ENCODE peak calls at places on chromosomes 6 and 20, in six cellular contexts. One of them, this sample, is unnamed.

GRCh38 chr6:13413906-13414555 is 73.4 kb downstream of the GFOD1 start:
- DNase-seq in H1: no peak
- DNase-seq in IMR-90: peak
- DNase-seq in mesendoderm: no peak
- DNase-seq in H9: no peak
- DNase-seq in mesenchymal stem cell: no peak
- DNase-seq in this sample: no peak

GRCh38 chr6:83126223-83126622 is 58.8 kb downstream of the DOP1A start:
- DNase-seq in H1: no peak
- DNase-seq in IMR-90: no peak
- DNase-seq in mesendoderm: no peak
- DNase-seq in H9: peak
- DNase-seq in mesenchymal stem cell: no peak
- DNase-seq in this sample: no peak

GRCh38 chr6:36725581-36725980 is 28.0 kb downstream of the RAB44 start:
- DNase-seq in H1: no peak
- DNase-seq in IMR-90: no peak
- DNase-seq in mesendoderm: no peak
- DNase-seq in H9: no peak
- DNase-seq in mesenchymal stem cell: no peak
- DNase-seq in this sample: no peak

GRCh38 chr20:35615667-35616464 is at the start of gene SPAG4:
- DNase-seq in H1: peak
- DNase-seq in IMR-90: peak
- DNase-seq in mesendoderm: peak
- DNase-seq in H9: peak
- DNase-seq in mesenchymal stem cell: peak
- DNase-seq in this sample: peak

GRCh38 chr6:113442040-113442439 is 415.1 kb upstream of the MARCKS start:
- DNase-seq in H1: no peak
- DNase-seq in IMR-90: no peak
- DNase-seq in mesendoderm: no peak
- DNase-seq in H9: no peak
- DNase-seq in mesenchymal stem cell: no peak
- DNase-seq in this sample: no peak

GRCh38 chr6:135161996-135162395 is 19.1 kb upstream of the MYB start:
- DNase-seq in H1: no peak
- DNase-seq in IMR-90: no peak
- DNase-seq in mesendoderm: no peak
- DNase-seq in H9: no peak
- DNase-seq in mesenchymal stem cell: no peak
- DNase-seq in this sample: no peak

GRCh38 chr6:225121-225721 is 67.1 kb upstream of the DUSP22 start:
- DNase-seq in H1: no peak
- DNase-seq in IMR-90: no peak
- DNase-seq in mesendoderm: no peak
- DNase-seq in H9: no peak
- DNase-seq in mesenchymal stem cell: no peak
- DNase-seq in this sample: no peak

GRCh38 chr20:47358672-47359532 is 2.4 kb upstream of the ZMYND8 start:
- DNase-seq in H1: no peak
- DNase-seq in IMR-90: peak
- DNase-seq in mesendoderm: peak
- DNase-seq in H9: peak
- DNase-seq in mesenchymal stem cell: peak
- DNase-seq in this sample: no peak

GRCh38 chr6:82889117-82889516 is 176.5 kb downstream of the UBE3D start:
- DNase-seq in H1: no peak
- DNase-seq in IMR-90: no peak
- DNase-seq in mesendoderm: no peak
- DNase-seq in H9: no peak
- DNase-seq in mesenchymal stem cell: no peak
- DNase-seq in this sample: no peak

GRCh38 chr20:19712737-19713260 is 45.3 kb upstream of the RIN2 start:
- DNase-seq in H1: no peak
- DNase-seq in IMR-90: peak
- DNase-seq in mesendoderm: no peak
- DNase-seq in H9: no peak
- DNase-seq in mesenchymal stem cell: no peak
- DNase-seq in this sample: no peak

GRCh38 chr6:16585805-16586204 is 175.5 kb downstream of the ATXN1 start:
- DNase-seq in H1: no peak
- DNase-seq in IMR-90: no peak
- DNase-seq in mesendoderm: no peak
- DNase-seq in H9: no peak
- DNase-seq in mesenchymal stem cell: no peak
- DNase-seq in this sample: no peak

GRCh38 chr6:87407896-87408720 is at the start of gene CFAP206:
- DNase-seq in H1: peak
- DNase-seq in IMR-90: peak
- DNase-seq in mesendoderm: peak
- DNase-seq in H9: peak
- DNase-seq in mesenchymal stem cell: peak
- DNase-seq in this sample: peak

GRCh38 chr20:43910564-43910963 is 4.1 kb upstream of the TOX2 start:
- DNase-seq in H1: no peak
- DNase-seq in IMR-90: no peak
- DNase-seq in mesendoderm: no peak
- DNase-seq in H9: no peak
- DNase-seq in mesenchymal stem cell: no peak
- DNase-seq in this sample: no peak

GRCh38 chr6:131958095-131958494 is 6.9 kb upstream of the CCN2 start:
- DNase-seq in H1: no peak
- DNase-seq in IMR-90: no peak
- DNase-seq in mesendoderm: no peak
- DNase-seq in H9: no peak
- DNase-seq in mesenchymal stem cell: no peak
- DNase-seq in this sample: no peak

GRCh38 chr20:50110141-50111047 is 2.6 kb downstream of the UBE2V1 start:
- DNase-seq in H1: no peak
- DNase-seq in IMR-90: no peak
- DNase-seq in mesendoderm: peak
- DNase-seq in H9: no peak
- DNase-seq in mesenchymal stem cell: peak
- DNase-seq in this sample: no peak

GRCh38 chr6:77463308-77463880 is at the start of gene HTR1B:
- DNase-seq in H1: peak
- DNase-seq in IMR-90: peak
- DNase-seq in mesendoderm: peak
- DNase-seq in H9: peak
- DNase-seq in mesenchymal stem cell: peak
- DNase-seq in this sample: peak

GRCh38 chr20:1242530-1242929 is 16.7 kb downstream of the RAD21L1 start:
- DNase-seq in H1: no peak
- DNase-seq in IMR-90: peak
- DNase-seq in mesendoderm: no peak
- DNase-seq in H9: no peak
- DNase-seq in mesenchymal stem cell: peak
- DNase-seq in this sample: no peak

GRCh38 chr6:19804362-19805145 is 32.6 kb upstream of the ID4 start:
- DNase-seq in H1: peak
- DNase-seq in IMR-90: peak
- DNase-seq in mesendoderm: peak
- DNase-seq in H9: peak
- DNase-seq in mesenchymal stem cell: peak
- DNase-seq in this sample: peak

GRCh38 chr20:11769825-11770224 is 147.9 kb upstream of the BTBD3 start:
- DNase-seq in H1: no peak
- DNase-seq in IMR-90: no peak
- DNase-seq in mesendoderm: no peak
- DNase-seq in H9: no peak
- DNase-seq in mesenchymal stem cell: no peak
- DNase-seq in this sample: no peak

GRCh38 chr6:35077713-35078105 is 63.4 kb downstream of the TCP11 start:
- DNase-seq in H1: no peak
- DNase-seq in IMR-90: no peak
- DNase-seq in mesendoderm: no peak
- DNase-seq in H9: no peak
- DNase-seq in mesenchymal stem cell: no peak
- DNase-seq in this sample: no peak

GRCh38 chr6:56353860-56354259 is 106.5 kb upstream of the COL21A1 start:
- DNase-seq in H1: no peak
- DNase-seq in IMR-90: no peak
- DNase-seq in mesendoderm: no peak
- DNase-seq in H9: no peak
- DNase-seq in mesenchymal stem cell: no peak
- DNase-seq in this sample: no peak

GRCh38 chr6:10409160-10409765 is 5.6 kb downstream of the TFAP2A start:
- DNase-seq in H1: no peak
- DNase-seq in IMR-90: no peak
- DNase-seq in mesendoderm: peak
- DNase-seq in H9: no peak
- DNase-seq in mesenchymal stem cell: no peak
- DNase-seq in this sample: no peak

GRCh38 chr20:41002842-41003142 is 25.8 kb upstream of the TOP1 start:
- DNase-seq in H1: no peak
- DNase-seq in IMR-90: no peak
- DNase-seq in mesendoderm: no peak
- DNase-seq in H9: no peak
- DNase-seq in mesenchymal stem cell: no peak
- DNase-seq in this sample: no peak
- H2BK15ac ChIP-seq in H1: no peak
- H2BK15ac ChIP-seq in IMR-90: peak
- H2BK15ac ChIP-seq in mesendoderm: no peak
- H2BK15ac ChIP-seq in H9: no peak
- H2BK15ac ChIP-seq in mesenchymal stem cell: no peak
- H2BK15ac ChIP-seq in this sample: no peak

GRCh38 chr20:40781340-40781916 is 92.4 kb upstream of the MAFB start:
- DNase-seq in H1: no peak
- DNase-seq in IMR-90: no peak
- DNase-seq in mesendoderm: no peak
- DNase-seq in H9: no peak
- DNase-seq in mesenchymal stem cell: no peak
- DNase-seq in this sample: no peak

GRCh38 chr20:40781979-40782378 is 92.9 kb upstream of the MAFB start:
- DNase-seq in H1: no peak
- DNase-seq in IMR-90: no peak
- DNase-seq in mesendoderm: no peak
- DNase-seq in H9: no peak
- DNase-seq in mesenchymal stem cell: no peak
- DNase-seq in this sample: no peak

GRCh38 chr20:40787922-40788321 is 98.9 kb upstream of the MAFB start:
- DNase-seq in H1: no peak
- DNase-seq in IMR-90: no peak
- DNase-seq in mesendoderm: no peak
- DNase-seq in H9: no peak
- DNase-seq in mesenchymal stem cell: no peak
- DNase-seq in this sample: no peak

DNA sequence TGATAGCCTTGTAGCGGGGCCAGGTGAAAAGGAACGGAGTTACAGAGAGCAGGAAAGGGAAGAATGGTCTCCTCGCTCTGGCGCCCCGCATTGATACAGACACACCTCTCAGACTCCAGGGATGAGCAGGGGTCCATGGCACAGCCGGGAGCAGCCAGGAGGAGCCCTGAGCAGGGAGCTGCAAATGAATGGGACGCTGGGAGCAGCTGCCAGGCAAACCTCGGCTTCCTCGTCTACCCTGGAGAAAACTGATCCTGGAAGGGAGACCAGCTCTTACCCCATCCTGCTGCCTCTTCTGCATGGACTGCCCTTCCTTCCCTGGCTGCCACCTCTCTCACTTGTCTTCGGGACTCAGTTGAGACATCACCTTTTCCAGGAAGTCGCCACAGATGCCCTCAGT is 97.3 kb upstream of the MAFB start:
- DNase-seq in H1: no peak
- DNase-seq in IMR-90: no peak
- DNase-seq in mesendoderm: no peak
- DNase-seq in H9: peak
- DNase-seq in mesenchymal stem cell: no peak
- DNase-seq in this sample: no peak
- H3K18ac ChIP-seq in H1: no peak
- H3K18ac ChIP-seq in IMR-90: no peak
- H3K18ac ChIP-seq in mesendoderm: no peak
- H3K18ac ChIP-seq in H9: no peak
- H3K18ac ChIP-seq in mesenchymal stem cell: no peak
- H3K18ac ChIP-seq in this sample: peak

DNA sequence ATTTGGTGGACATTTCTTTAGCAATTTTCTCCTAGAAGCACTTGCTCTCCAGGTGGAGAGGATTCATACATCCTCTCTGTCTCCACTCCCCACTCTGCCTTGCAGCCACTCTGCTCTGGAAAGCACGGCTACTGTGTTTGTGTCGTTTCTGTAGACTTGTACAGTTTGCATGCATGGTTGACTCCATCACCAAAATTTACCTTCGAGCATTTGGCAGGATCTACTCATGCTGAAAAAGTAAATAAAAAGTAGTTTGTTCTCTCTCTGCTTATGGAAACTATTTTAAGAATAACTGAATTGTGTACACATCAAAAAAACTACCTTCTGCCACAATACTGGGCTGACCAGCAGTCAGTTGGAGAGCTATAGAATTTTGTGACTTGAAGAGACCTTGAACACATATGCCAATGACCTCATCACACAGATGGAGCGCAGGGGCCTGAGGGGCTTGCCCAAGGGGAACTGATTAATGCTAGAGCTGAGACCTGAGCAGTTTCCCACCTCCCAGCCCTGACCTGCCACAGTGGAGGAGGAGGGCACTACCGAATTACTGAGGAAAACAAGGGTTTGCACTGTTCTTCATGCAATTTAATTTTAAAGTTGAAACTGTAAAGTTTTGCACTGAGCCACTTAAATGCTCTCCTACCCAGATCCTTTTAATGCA is 33.7 kb upstream of the FOXQ1 start:
- DNase-seq in H1: no peak
- DNase-seq in IMR-90: no peak
- DNase-seq in mesendoderm: no peak
- DNase-seq in H9: no peak
- DNase-seq in mesenchymal stem cell: no peak
- DNase-seq in this sample: no peak
- H2BK15ac ChIP-seq in H1: no peak
- H2BK15ac ChIP-seq in IMR-90: no peak
- H2BK15ac ChIP-seq in mesendoderm: no peak
- H2BK15ac ChIP-seq in H9: no peak
- H2BK15ac ChIP-seq in mesenchymal stem cell: no peak
- H2BK15ac ChIP-seq in this sample: no peak

DNA sequence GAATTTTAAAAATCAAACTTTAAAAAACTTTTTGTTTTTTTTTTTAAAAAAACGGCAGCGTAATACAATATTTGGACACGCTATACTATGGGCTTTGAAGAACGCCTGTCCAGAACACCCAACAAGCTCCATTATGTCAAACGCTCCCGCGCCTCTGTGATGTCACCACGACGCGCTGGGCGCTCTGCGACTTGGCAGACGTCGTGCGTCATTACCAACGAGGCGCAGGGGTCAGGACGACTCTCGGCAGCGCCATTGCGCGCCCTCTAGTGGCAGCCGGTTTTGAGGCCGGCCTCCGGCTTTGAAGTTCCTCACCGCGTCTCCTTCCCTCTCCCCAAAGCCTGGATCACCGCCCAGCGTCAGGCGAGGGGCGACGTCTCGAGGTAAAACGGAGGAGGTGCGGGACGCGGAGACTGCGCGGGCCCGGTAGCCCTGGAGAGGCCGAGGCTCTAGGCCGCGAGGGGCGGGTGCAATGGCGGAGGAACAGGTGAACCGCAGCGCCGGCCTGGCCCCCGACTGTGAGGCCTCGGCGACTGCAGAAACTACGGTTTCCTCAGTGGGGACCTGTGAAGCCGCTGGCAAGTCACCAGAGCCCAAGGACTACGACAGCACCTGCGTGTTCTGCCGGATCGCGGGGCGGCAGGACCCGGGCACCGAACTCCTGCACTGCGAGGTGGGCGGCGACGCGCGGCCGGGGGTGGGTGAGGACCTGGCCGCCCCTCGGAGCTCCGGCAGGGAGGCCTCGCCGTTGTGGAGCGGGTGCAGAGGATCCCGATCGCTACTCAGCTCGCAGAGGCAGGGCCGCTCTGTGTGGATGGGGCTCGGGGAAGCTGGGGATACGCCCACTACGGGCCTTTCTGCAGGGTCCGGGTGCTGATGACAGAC is at the start of gene HINT3:
- DNase-seq in H1: peak
- DNase-seq in IMR-90: peak
- DNase-seq in mesendoderm: peak
- DNase-seq in H9: peak
- DNase-seq in mesenchymal stem cell: peak
- DNase-seq in this sample: peak
- H3K18ac ChIP-seq in H1: peak
- H3K18ac ChIP-seq in IMR-90: peak
- H3K18ac ChIP-seq in mesendoderm: no peak
- H3K18ac ChIP-seq in H9: peak
- H3K18ac ChIP-seq in mesenchymal stem cell: peak
- H3K18ac ChIP-seq in this sample: peak

This sample was measured in neuronal stem cell.